ENCODE peak calls at places on chromosomes 13 and 19, in eight cellular contexts. One of them, this sample, is unnamed.

GRCh38 chr13:52846567-52847321 is 1.7 kb downstream of the PCDH8 start:
- DNase-seq in keratinocyte: no peak
- DNase-seq in GM06990: no peak
- DNase-seq in bronchial epithelial cell: no peak
- DNase-seq in thoracic aorta: no peak
- DNase-seq in uterus: no peak
- DNase-seq in skeletal muscle cell: no peak
- DNase-seq in MG63: no peak
- DNase-seq in this sample: no peak

GRCh38 chr13:81133066-81133465 is 792.1 kb upstream of the SPRY2 start:
- DNase-seq in keratinocyte: peak
- DNase-seq in GM06990: no peak
- DNase-seq in bronchial epithelial cell: peak
- DNase-seq in thoracic aorta: no peak
- DNase-seq in uterus: no peak
- DNase-seq in skeletal muscle cell: no peak
- DNase-seq in MG63: no peak
- DNase-seq in this sample: peak

GRCh38 chr13:94110011-94110410 is 369.5 kb downstream of the DCT start:
- DNase-seq in keratinocyte: no peak
- DNase-seq in GM06990: no peak
- DNase-seq in bronchial epithelial cell: no peak
- DNase-seq in thoracic aorta: no peak
- DNase-seq in uterus: no peak
- DNase-seq in skeletal muscle cell: no peak
- DNase-seq in MG63: no peak
- DNase-seq in this sample: no peak

GRCh38 chr19:6611441-6611852 is 20.5 kb upstream of the CD70 start:
- DNase-seq in keratinocyte: no peak
- DNase-seq in GM06990: no peak
- DNase-seq in bronchial epithelial cell: peak
- DNase-seq in thoracic aorta: no peak
- DNase-seq in uterus: no peak
- DNase-seq in skeletal muscle cell: peak
- DNase-seq in MG63: no peak
- DNase-seq in this sample: peak

GRCh38 chr19:11141937-11142527 is 13.6 kb downstream of the SPC24 start:
- DNase-seq in keratinocyte: no peak
- DNase-seq in GM06990: no peak
- DNase-seq in bronchial epithelial cell: no peak
- DNase-seq in thoracic aorta: no peak
- DNase-seq in uterus: no peak
- DNase-seq in skeletal muscle cell: no peak
- DNase-seq in MG63: no peak
- DNase-seq in this sample: no peak

GRCh38 chr19:16660763-16661479 is at the start of gene TMEM38A:
- DNase-seq in keratinocyte: no peak
- DNase-seq in GM06990: peak
- DNase-seq in bronchial epithelial cell: no peak
- DNase-seq in thoracic aorta: no peak
- DNase-seq in uterus: peak
- DNase-seq in skeletal muscle cell: no peak
- DNase-seq in MG63: peak
- DNase-seq in this sample: no peak

GRCh38 chr19:7287716-7288115 is 6.5 kb downstream of the INSR start:
- DNase-seq in keratinocyte: no peak
- DNase-seq in GM06990: no peak
- DNase-seq in bronchial epithelial cell: no peak
- DNase-seq in thoracic aorta: no peak
- DNase-seq in uterus: no peak
- DNase-seq in skeletal muscle cell: no peak
- DNase-seq in MG63: no peak
- DNase-seq in this sample: no peak

GRCh38 chr19:33300016-33300981 is 2.0 kb downstream of the CEBPA start:
- DNase-seq in keratinocyte: no peak
- DNase-seq in GM06990: no peak
- DNase-seq in bronchial epithelial cell: no peak
- DNase-seq in thoracic aorta: no peak
- DNase-seq in uterus: no peak
- DNase-seq in skeletal muscle cell: no peak
- DNase-seq in MG63: no peak
- DNase-seq in this sample: no peak

GRCh38 chr13:92671821-92672220 is 554.8 kb upstream of the GPC6 start:
- DNase-seq in keratinocyte: no peak
- DNase-seq in GM06990: no peak
- DNase-seq in bronchial epithelial cell: no peak
- DNase-seq in thoracic aorta: no peak
- DNase-seq in uterus: no peak
- DNase-seq in skeletal muscle cell: no peak
- DNase-seq in MG63: no peak
- DNase-seq in this sample: no peak

GRCh38 chr13:91247768-91248167 is 99.7 kb upstream of the MIR17HG start:
- DNase-seq in keratinocyte: no peak
- DNase-seq in GM06990: no peak
- DNase-seq in bronchial epithelial cell: peak
- DNase-seq in thoracic aorta: no peak
- DNase-seq in uterus: no peak
- DNase-seq in skeletal muscle cell: no peak
- DNase-seq in MG63: no peak
- DNase-seq in this sample: no peak

GRCh38 chr13:113586661-113587479 is 2.3 kb downstream of the TFDP1 start:
- DNase-seq in keratinocyte: no peak
- DNase-seq in GM06990: no peak
- DNase-seq in bronchial epithelial cell: no peak
- DNase-seq in thoracic aorta: no peak
- DNase-seq in uterus: no peak
- DNase-seq in skeletal muscle cell: no peak
- DNase-seq in MG63: no peak
- DNase-seq in this sample: no peak

GRCh38 chr13:19586904-19587634 is 25.7 kb upstream of the TPTE2 start:
- DNase-seq in keratinocyte: no peak
- DNase-seq in GM06990: peak
- DNase-seq in bronchial epithelial cell: no peak
- DNase-seq in thoracic aorta: no peak
- DNase-seq in uterus: no peak
- DNase-seq in skeletal muscle cell: no peak
- DNase-seq in MG63: no peak
- DNase-seq in this sample: peak

GRCh38 chr19:19056636-19057275 is 7.0 kb upstream of the SLC25A42 start:
- DNase-seq in keratinocyte: no peak
- DNase-seq in GM06990: no peak
- DNase-seq in bronchial epithelial cell: no peak
- DNase-seq in thoracic aorta: no peak
- DNase-seq in uterus: no peak
- DNase-seq in skeletal muscle cell: no peak
- DNase-seq in MG63: no peak
- DNase-seq in this sample: no peak

GRCh38 chr19:18856385-18857126 is 24.8 kb downstream of the UPF1 start:
- DNase-seq in keratinocyte: no peak
- DNase-seq in GM06990: no peak
- DNase-seq in bronchial epithelial cell: no peak
- DNase-seq in thoracic aorta: no peak
- DNase-seq in uterus: no peak
- DNase-seq in skeletal muscle cell: no peak
- DNase-seq in MG63: peak
- DNase-seq in this sample: peak

GRCh38 chr19:33377586-33378475 is 4.3 kb downstream of the CEBPG start:
- DNase-seq in keratinocyte: no peak
- DNase-seq in GM06990: no peak
- DNase-seq in bronchial epithelial cell: no peak
- DNase-seq in thoracic aorta: no peak
- DNase-seq in uterus: no peak
- DNase-seq in skeletal muscle cell: no peak
- DNase-seq in MG63: no peak
- DNase-seq in this sample: peak

GRCh38 chr19:8208119-8208709 is 956 bp upstream of the CERS4 start:
- DNase-seq in keratinocyte: no peak
- DNase-seq in GM06990: no peak
- DNase-seq in bronchial epithelial cell: no peak
- DNase-seq in thoracic aorta: no peak
- DNase-seq in uterus: peak
- DNase-seq in skeletal muscle cell: no peak
- DNase-seq in MG63: no peak
- DNase-seq in this sample: no peak

GRCh38 chr13:44368062-44368591 is 5.5 kb upstream of the SERP2 start:
- DNase-seq in keratinocyte: no peak
- DNase-seq in GM06990: no peak
- DNase-seq in bronchial epithelial cell: no peak
- DNase-seq in thoracic aorta: no peak
- DNase-seq in uterus: no peak
- DNase-seq in skeletal muscle cell: no peak
- DNase-seq in MG63: no peak
- DNase-seq in this sample: no peak

GRCh38 chr19:31166206-31166605 is 183.0 kb downstream of the TSHZ3 start:
- DNase-seq in keratinocyte: no peak
- DNase-seq in GM06990: no peak
- DNase-seq in bronchial epithelial cell: no peak
- DNase-seq in thoracic aorta: no peak
- DNase-seq in uterus: no peak
- DNase-seq in skeletal muscle cell: no peak
- DNase-seq in MG63: no peak
- DNase-seq in this sample: no peak

GRCh38 chr13:34020388-34020787 is 202.4 kb downstream of the RFC3 start:
- DNase-seq in keratinocyte: no peak
- DNase-seq in GM06990: no peak
- DNase-seq in bronchial epithelial cell: peak
- DNase-seq in thoracic aorta: no peak
- DNase-seq in uterus: no peak
- DNase-seq in skeletal muscle cell: no peak
- DNase-seq in MG63: no peak
- DNase-seq in this sample: no peak

GRCh38 chr13:50208826-50209335 is 193.6 kb downstream of the KCNRG start:
- DNase-seq in keratinocyte: no peak
- DNase-seq in GM06990: peak
- DNase-seq in bronchial epithelial cell: peak
- DNase-seq in thoracic aorta: no peak
- DNase-seq in uterus: no peak
- DNase-seq in skeletal muscle cell: peak
- DNase-seq in MG63: peak
- DNase-seq in this sample: peak

GRCh38 chr19:5680083-5680436 is 256 bp downstream of the MICOS13 start:
- DNase-seq in keratinocyte: no peak
- DNase-seq in GM06990: no peak
- DNase-seq in bronchial epithelial cell: no peak
- DNase-seq in thoracic aorta: no peak
- DNase-seq in uterus: no peak
- DNase-seq in skeletal muscle cell: no peak
- DNase-seq in MG63: no peak
- DNase-seq in this sample: no peak

GRCh38 chr13:66849706-66850105 is 380.4 kb downstream of the PCDH9 start:
- DNase-seq in keratinocyte: no peak
- DNase-seq in GM06990: no peak
- DNase-seq in bronchial epithelial cell: no peak
- DNase-seq in thoracic aorta: no peak
- DNase-seq in uterus: no peak
- DNase-seq in skeletal muscle cell: no peak
- DNase-seq in MG63: no peak
- DNase-seq in this sample: no peak

GRCh38 chr13:84760956-84761355 is 878.7 kb upstream of the SLITRK1 start:
- DNase-seq in keratinocyte: no peak
- DNase-seq in GM06990: no peak
- DNase-seq in bronchial epithelial cell: no peak
- DNase-seq in thoracic aorta: no peak
- DNase-seq in uterus: no peak
- DNase-seq in skeletal muscle cell: no peak
- DNase-seq in MG63: no peak
- DNase-seq in this sample: no peak
- H3K4me3 ChIP-seq in keratinocyte: no peak
- H3K4me3 ChIP-seq in GM06990: no peak
- H3K4me3 ChIP-seq in bronchial epithelial cell: no peak
- H3K4me3 ChIP-seq in thoracic aorta: no peak
- H3K4me3 ChIP-seq in uterus: no peak
- H3K4me3 ChIP-seq in skeletal muscle cell: no peak
- H3K4me3 ChIP-seq in MG63: no peak
- H3K4me3 ChIP-seq in this sample: no peak

GRCh38 chr19:3801412-3802096 is 15.4 kb upstream of the MATK start:
- DNase-seq in keratinocyte: no peak
- DNase-seq in GM06990: no peak
- DNase-seq in bronchial epithelial cell: peak
- DNase-seq in thoracic aorta: no peak
- DNase-seq in uterus: no peak
- DNase-seq in skeletal muscle cell: no peak
- DNase-seq in MG63: no peak
- DNase-seq in this sample: no peak
- H3K4me3 ChIP-seq in keratinocyte: no peak
- H3K4me3 ChIP-seq in GM06990: no peak
- H3K4me3 ChIP-seq in bronchial epithelial cell: no peak
- H3K4me3 ChIP-seq in thoracic aorta: peak
- H3K4me3 ChIP-seq in uterus: no peak
- H3K4me3 ChIP-seq in skeletal muscle cell: no peak
- H3K4me3 ChIP-seq in MG63: no peak
- H3K4me3 ChIP-seq in this sample: peak

DNA sequence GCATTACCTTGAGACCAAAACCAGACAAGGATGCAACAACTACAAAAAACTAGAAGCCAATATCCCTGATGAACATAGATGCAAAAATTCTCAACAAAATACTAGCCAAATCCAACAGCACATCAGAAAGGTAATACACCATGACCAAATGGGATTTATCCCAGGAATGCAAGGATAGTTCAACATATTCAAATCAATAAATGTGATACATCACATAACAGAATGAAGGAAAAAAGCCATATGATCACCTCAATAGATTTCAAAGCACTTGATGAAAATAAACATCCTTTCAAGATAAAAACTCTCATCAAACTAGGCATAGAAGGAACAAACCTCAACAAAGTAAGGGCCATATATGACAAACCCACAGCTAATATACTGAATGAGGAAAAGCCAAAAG is 10.2 kb upstream of the ZNF546 start:
- DNase-seq in keratinocyte: no peak
- DNase-seq in GM06990: no peak
- DNase-seq in bronchial epithelial cell: no peak
- DNase-seq in thoracic aorta: no peak
- DNase-seq in uterus: no peak
- DNase-seq in skeletal muscle cell: no peak
- DNase-seq in MG63: no peak
- DNase-seq in this sample: no peak
- H3K4me3 ChIP-seq in keratinocyte: no peak
- H3K4me3 ChIP-seq in GM06990: no peak
- H3K4me3 ChIP-seq in bronchial epithelial cell: no peak
- H3K4me3 ChIP-seq in thoracic aorta: no peak
- H3K4me3 ChIP-seq in uterus: no peak
- H3K4me3 ChIP-seq in skeletal muscle cell: no peak
- H3K4me3 ChIP-seq in MG63: no peak
- H3K4me3 ChIP-seq in this sample: no peak

DNA sequence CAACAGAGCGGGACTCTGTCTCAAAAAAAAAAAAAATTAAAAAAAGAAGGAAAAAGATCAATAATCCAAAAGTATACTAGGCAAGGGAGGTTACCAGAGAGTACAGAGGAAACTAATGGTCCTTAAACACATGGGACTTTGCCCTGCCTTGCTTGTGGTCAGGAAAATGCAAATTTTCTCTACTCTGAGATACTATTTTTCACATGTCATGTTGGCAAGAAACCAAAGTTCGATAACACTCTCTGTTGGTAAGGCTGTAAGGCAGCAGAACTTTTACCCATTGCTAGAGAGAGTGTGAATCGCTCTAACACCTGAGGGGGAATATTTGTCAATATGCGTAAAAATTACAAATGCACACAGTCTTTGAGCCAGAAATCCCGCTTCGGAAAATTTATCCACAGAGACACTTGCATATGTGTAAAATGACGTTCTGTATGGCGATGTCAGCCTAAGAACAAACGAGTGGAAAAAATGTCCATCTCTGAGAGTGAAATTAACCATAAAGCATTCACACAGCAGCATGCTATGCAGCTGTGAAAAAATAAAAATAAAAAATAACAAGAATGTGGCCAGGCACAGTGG is 9.4 kb upstream of the RFX1 start:
- DNase-seq in keratinocyte: no peak
- DNase-seq in GM06990: peak
- DNase-seq in bronchial epithelial cell: no peak
- DNase-seq in thoracic aorta: no peak
- DNase-seq in uterus: no peak
- DNase-seq in skeletal muscle cell: no peak
- DNase-seq in MG63: no peak
- DNase-seq in this sample: no peak
- H3K4me3 ChIP-seq in keratinocyte: no peak
- H3K4me3 ChIP-seq in GM06990: peak
- H3K4me3 ChIP-seq in bronchial epithelial cell: no peak
- H3K4me3 ChIP-seq in thoracic aorta: no peak
- H3K4me3 ChIP-seq in uterus: no peak
- H3K4me3 ChIP-seq in skeletal muscle cell: no peak
- H3K4me3 ChIP-seq in MG63: no peak
- H3K4me3 ChIP-seq in this sample: no peak